ENCODE peak calls at places on chromosomes 1 and 21, in six cellular contexts. K, F, A, T, I and U are unnamed samples.

GRCh38 chr1:24483441-24483840 is 19.2 kb upstream of the RCAN3 start:
- DNase-seq in T (no peak), I (no peak), K (no peak), F (no peak), A (no peak), U (no peak)

GRCh38 chr1:202105571-202106339 is 17.0 kb upstream of the GPR37L1 start:
- DNase-seq in F (no peak), K (no peak), I (no peak), T (peak), A (peak), U (no peak)

GRCh38 chr1:65174585-65174984 is 26.6 kb downstream of the AK4 start:
- DNase-seq in I (peak), A (peak), K (peak), F (peak), T (no peak), U (peak)

GRCh38 chr21:38740131-38740530 is 65.6 kb upstream of the ETS2 start:
- DNase-seq in A (peak), I (no peak), F (no peak), T (no peak), K (no peak), U (no peak)

GRCh38 chr1:184461321-184461720 is 74.5 kb downstream of the C1orf21 start:
- DNase-seq in T (no peak), I (no peak), K (no peak), A (peak), F (no peak), U (no peak)

GRCh38 chr1:6785318-6785712 is at the start of gene CAMTA1:
- DNase-seq in T (no peak), K (no peak), A (no peak), I (no peak), F (no peak), U (no peak)

GRCh38 chr1:86825294-86825693 is 88.6 kb downstream of the SELENOF start:
- DNase-seq in A (peak), K (no peak), F (no peak), I (peak), T (no peak), U (no peak)

GRCh38 chr1:172154571-172154970 is 265.9 kb upstream of the C1orf105 start:
- DNase-seq in I (peak), K (no peak), A (peak), F (no peak), T (no peak), U (peak)

GRCh38 chr1:56156937-56157336 is 422.4 kb downstream of the PLPP3 start:
- DNase-seq in K (no peak), T (no peak), F (no peak), A (no peak), I (no peak), U (no peak)

GRCh38 chr1:245225267-245225666 is 70.5 kb downstream of the KIF26B start:
- DNase-seq in F (no peak), T (no peak), I (no peak), K (no peak), A (peak), U (no peak)

GRCh38 chr21:17854771-17855170 is 35.6 kb upstream of the C21orf91 start:
- DNase-seq in K (no peak), T (no peak), F (no peak), I (no peak), A (no peak), U (no peak)

GRCh38 chr1:19313961-19314882 is 2.1 kb downstream of the SLC66A1 start:
- DNase-seq in I (no peak), F (no peak), A (no peak), T (no peak), K (no peak), U (no peak)

GRCh38 chr1:114510235-114511047 is 562 bp downstream of the TRIM33 start:
- DNase-seq in K (peak), F (no peak), A (peak), T (peak), I (no peak), U (no peak)

GRCh38 chr1:209291715-209292114 is 291.8 kb upstream of the CAMK1G start:
- DNase-seq in T (peak), I (no peak), A (no peak), K (no peak), F (no peak), U (no peak)

GRCh38 chr1:17440827-17441168 is 1.3 kb upstream of the RCC2 start:
- DNase-seq in F (no peak), K (no peak), A (no peak), T (no peak), I (no peak), U (peak)

GRCh38 chr1:234957330-234958065 is 171.1 kb downstream of the TOMM20 start:
- DNase-seq in K (peak), T (peak), I (no peak), A (peak), F (no peak), U (no peak)

GRCh38 chr1:51231121-51231520 is 5.0 kb upstream of the RNF11 start:
- DNase-seq in A (peak), T (no peak), K (no peak), F (no peak), I (no peak), U (no peak)

GRCh38 chr1:119372493-119373086 is 4.0 kb downstream of the HAO2 start:
- DNase-seq in F (no peak), T (peak), A (no peak), I (no peak), K (no peak), U (peak)

GRCh38 chr1:15965228-15965767 is 10.6 kb downstream of the ZBTB17 start:
- DNase-seq in I (no peak), F (no peak), K (peak), A (peak), T (no peak), U (no peak)

GRCh38 chr1:17167041-17167782 is 37.7 kb upstream of the PADI1 start:
- DNase-seq in I (no peak), A (no peak), T (no peak), F (no peak), K (peak), U (no peak)

GRCh38 chr1:185813401-185813979 is 79.3 kb downstream of the HMCN1 start:
- DNase-seq in A (peak), I (no peak), F (peak), K (no peak), T (no peak), U (no peak)

GRCh38 chr1:118788372-118788955 is 199.7 kb downstream of the TBX15 start:
- DNase-seq in A (no peak), F (no peak), T (peak), I (no peak), K (no peak), U (no peak)

GRCh38 chr1:232725303-232726047 is 79.7 kb upstream of the MAP10 start:
- DNase-seq in F (no peak), K (no peak), T (no peak), A (no peak), I (no peak), U (no peak)

DNA sequence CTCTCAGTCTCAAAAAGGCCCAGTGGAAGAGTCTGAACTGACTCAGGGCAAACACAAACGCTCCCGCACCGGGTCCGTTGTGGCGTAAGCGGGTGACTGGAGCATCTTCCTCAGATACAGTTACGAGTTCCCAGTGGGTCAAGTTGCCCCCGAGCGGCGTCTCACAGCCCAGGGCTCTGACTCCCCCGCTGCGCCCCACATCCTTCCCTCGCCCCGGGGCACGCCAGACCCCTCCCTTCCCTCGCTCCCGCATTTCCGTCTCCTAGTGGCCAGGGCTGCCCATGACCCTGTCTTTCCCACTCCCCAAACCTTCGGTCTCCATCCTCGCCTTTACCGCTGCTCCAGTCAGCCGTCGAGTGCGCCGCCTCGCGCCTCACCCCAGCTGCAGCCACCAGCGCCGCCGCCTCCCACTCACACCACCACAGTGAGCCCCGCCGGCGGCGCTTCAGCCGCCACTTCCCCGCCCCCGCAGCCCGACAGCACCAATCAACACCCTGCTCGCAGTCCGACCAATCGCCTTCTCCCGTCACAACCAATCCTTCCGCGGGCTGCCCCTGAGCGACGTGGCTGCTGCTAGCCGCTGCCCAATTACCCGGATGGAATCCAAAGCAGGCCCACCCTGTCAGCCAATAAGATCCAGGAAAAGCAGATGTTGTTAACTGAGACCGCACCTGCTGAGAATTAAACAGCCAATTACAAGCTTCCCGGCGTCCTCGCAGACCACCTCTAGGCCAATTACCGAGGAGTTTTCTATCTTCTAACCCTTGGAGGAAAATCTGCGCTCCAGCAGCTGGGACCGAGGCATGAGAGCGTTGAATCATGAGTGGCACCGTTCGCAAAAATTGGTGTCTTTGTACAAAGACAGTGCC is at the start of gene TDRKH:
- DNase-seq in A (peak), K (peak), F (peak), T (peak), I (peak), U (peak)
- TF ChIP-seq CTCF in A (peak), K (peak), F (peak), T (no peak), I (peak), U (peak)

GRCh38 chr21:29529139-29529538 is 230.4 kb downstream of the BACH1 start:
- DNase-seq in F (no peak), A (no peak), K (no peak), I (no peak), T (no peak), U (no peak)
- TF ChIP-seq CTCF in F (no peak), A (no peak), K (no peak), I (no peak), T (no peak), U (no peak)

DNA sequence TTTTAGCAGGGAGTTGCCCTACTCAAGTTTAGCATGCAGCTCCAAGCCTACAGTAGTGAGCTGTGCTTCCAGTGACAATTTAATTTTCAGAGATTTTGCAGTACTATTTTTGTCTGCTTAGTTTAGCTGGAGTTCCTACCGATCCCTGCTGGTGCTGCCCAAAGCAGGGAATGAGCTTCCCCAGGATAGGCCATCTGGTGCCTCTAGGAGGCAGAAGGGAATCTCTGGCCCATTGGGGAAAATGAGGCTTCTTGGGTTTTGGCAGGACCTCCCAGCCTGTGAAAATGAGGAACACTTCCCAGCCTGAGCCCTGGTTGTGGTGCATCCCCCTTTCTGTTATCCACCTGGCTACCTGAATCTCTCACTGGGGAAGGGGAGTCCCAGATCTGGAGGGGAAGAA is 149.2 kb downstream of the RASAL2 start:
- DNase-seq in T (no peak), A (no peak), K (no peak), F (no peak), I (no peak), U (no peak)
- TF ChIP-seq CTCF in T (no peak), A (no peak), K (no peak), F (no peak), I (no peak), U (no peak)

GRCh38 chr1:4933232-4933631 is 278.8 kb downstream of the AJAP1 start:
- DNase-seq in A (no peak), K (no peak), T (no peak), F (no peak), I (no peak), U (no peak)
- TF ChIP-seq CTCF in A (no peak), K (no peak), T (no peak), F (no peak), I (no peak), U (no peak)

DNA sequence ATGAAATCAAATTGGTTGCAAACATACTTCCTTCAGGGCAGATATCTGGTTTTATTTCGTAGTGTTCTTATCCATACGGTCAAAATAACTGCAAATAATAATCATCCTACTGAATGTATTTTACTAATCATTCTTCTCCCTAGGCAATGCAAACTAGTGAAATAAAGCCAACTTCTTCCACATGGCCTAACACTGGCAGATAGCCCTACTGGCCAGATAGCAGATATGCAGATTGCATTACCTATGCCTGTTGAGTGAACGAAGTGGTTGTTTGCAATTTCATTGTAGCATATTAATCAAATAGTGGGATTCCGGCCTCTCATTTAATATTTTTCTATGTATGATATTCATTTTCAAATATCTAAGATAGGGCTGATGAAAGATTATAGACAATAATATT is 116.2 kb downstream of the CENPF start:
- DNase-seq in I (no peak), F (no peak), A (peak), T (no peak), K (no peak), U (no peak)
- TF ChIP-seq CTCF in I (no peak), F (peak), A (no peak), T (no peak), K (no peak), U (no peak)

GRCh38 chr21:44800103-44800502 is 1.5 kb downstream of the UBE2G2 start:
- DNase-seq in F (no peak), K (no peak), A (peak), T (no peak), I (no peak), U (no peak)
- TF ChIP-seq CTCF in F (peak), K (no peak), A (peak), T (no peak), I (peak), U (peak)

GRCh38 chr1:182910143-182910542 is 42.8 kb downstream of the SHCBP1L start:
- DNase-seq in F (no peak), A (no peak), T (no peak), I (no peak), K (no peak), U (no peak)
- TF ChIP-seq CTCF in F (no peak), A (no peak), T (no peak), I (no peak), K (no peak), U (no peak)